ENCODE peak calls at places on chromosomes 2 and 18, in eight cellular contexts. L is cardiac muscle cell, X is colonic mucosa, Q is fibroblast of pulmonary artery, F is mammary epithelial cell, G is H9, E is GM20000, S is lower lobe of right lung. W is an unnamed sample.

GRCh38 chr18:12857215-12857924 is 26.7 kb downstream of the PTPN2 start:
- DNase-seq in G (no peak), F (no peak), S (no peak), E (no peak), Q (no peak), X (no peak), L (no peak), W (no peak)

GRCh38 chr2:9273496-9273895 is 66.9 kb downstream of the ASAP2 start:
- DNase-seq in X (no peak), S (no peak), F (no peak), G (no peak), L (no peak), Q (no peak), E (no peak), W (no peak)

GRCh38 chr2:109466674-109467575 is 146.8 kb downstream of the SEPTIN10 start:
- DNase-seq in Q (peak), X (no peak), F (peak), E (no peak), S (peak), G (no peak), L (no peak), W (no peak)

GRCh38 chr2:1930956-1931914 is 186.9 kb upstream of the PXDN start:
- DNase-seq in F (no peak), G (no peak), S (no peak), X (no peak), E (no peak), Q (no peak), L (no peak), W (no peak)

GRCh38 chr2:12363569-12363968 is 353.2 kb upstream of the TRIB2 start:
- DNase-seq in X (no peak), G (no peak), L (peak), F (peak), S (no peak), Q (peak), E (no peak), W (no peak)

GRCh38 chr2:162490052-162490717 is 146.3 kb downstream of the GCA start:
- DNase-seq in L (no peak), Q (no peak), S (no peak), E (peak), G (no peak), F (peak), X (no peak), W (no peak)

GRCh38 chr2:73594241-73594640 is 48.0 kb downstream of the NAT8 start:
- DNase-seq in X (no peak), F (no peak), Q (no peak), E (no peak), G (no peak), S (no peak), L (no peak), W (no peak)

GRCh38 chr2:6896930-6897759 is 19.6 kb downstream of the RSAD2 start:
- DNase-seq in G (no peak), S (no peak), L (peak), X (no peak), E (no peak), Q (peak), F (no peak), W (no peak)

GRCh38 chr18:40121001-40121400 is 1834.0 kb upstream of the PIK3C3 start:
- DNase-seq in S (no peak), L (no peak), G (no peak), Q (no peak), E (no peak), F (peak), X (no peak), W (no peak)

GRCh38 chr2:223549215-223549614 is 52.9 kb downstream of the SCG2 start:
- DNase-seq in E (no peak), X (no peak), S (no peak), G (no peak), Q (peak), F (peak), L (peak), W (no peak)

GRCh38 chr2:204977914-204978313 is 432.6 kb downstream of the PARD3B start:
- DNase-seq in G (peak), X (no peak), E (no peak), L (no peak), Q (no peak), S (no peak), F (no peak), W (no peak)

GRCh38 chr18:22286576-22286975 is 117.2 kb downstream of the GATA6 start:
- DNase-seq in F (peak), X (peak), S (peak), G (no peak), E (no peak), Q (peak), L (peak), W (no peak)

GRCh38 chr2:18901255-18901654 is 311.9 kb upstream of the NT5C1B start:
- DNase-seq in X (no peak), L (peak), G (no peak), F (no peak), Q (no peak), E (no peak), S (no peak), W (no peak)

GRCh38 chr18:261398-262073 is 6.3 kb downstream of the THOC1 start:
- DNase-seq in X (no peak), E (no peak), L (no peak), F (no peak), G (no peak), Q (no peak), S (no peak), W (no peak)

GRCh38 chr2:225464346-225465025 is 65.0 kb downstream of the NYAP2 start:
- DNase-seq in G (no peak), X (no peak), L (no peak), Q (no peak), S (no peak), E (no peak), F (no peak), W (no peak)

GRCh38 chr2:111227716-111228141 is 107.0 kb downstream of the BCL2L11 start:
- DNase-seq in L (peak), G (peak), S (no peak), Q (peak), F (no peak), X (no peak), E (no peak), W (no peak)

GRCh38 chr18:13175266-13175665 is 43.3 kb upstream of the LDLRAD4 start:
- DNase-seq in G (no peak), S (no peak), Q (no peak), F (no peak), X (no peak), E (no peak), L (no peak), W (no peak)

GRCh38 chr2:108905906-108906305 is 83.1 kb downstream of the EDAR start:
- DNase-seq in S (no peak), F (no peak), Q (no peak), L (no peak), X (peak), G (no peak), E (no peak), W (no peak)

GRCh38 chr18:4096501-4096900 is 358.6 kb downstream of the DLGAP1 start:
- DNase-seq in F (peak), Q (peak), G (no peak), L (peak), E (no peak), X (no peak), S (no peak), W (no peak)

GRCh38 chr2:36800381-36800780 is 103.9 kb downstream of the VIT start:
- DNase-seq in Q (no peak), E (no peak), X (no peak), F (no peak), G (no peak), L (no peak), S (no peak), W (no peak)

GRCh38 chr2:1569879-1570450 is 156.7 kb downstream of the TPO start:
- DNase-seq in E (no peak), G (no peak), S (no peak), F (no peak), Q (no peak), X (no peak), L (no peak), W (no peak)

GRCh38 chr18:70431203-70431624 is 142.4 kb downstream of the SOCS6 start:
- DNase-seq in Q (peak), X (no peak), E (no peak), G (no peak), S (no peak), F (peak), L (peak), W (no peak)

GRCh38 chr2:85063981-85064599 is 69.1 kb upstream of the TCF7L1 start:
- DNase-seq in F (no peak), L (no peak), X (no peak), S (no peak), Q (no peak), E (no peak), G (no peak), W (no peak)

GRCh38 chr2:14427982-14428567 is 204.4 kb upstream of the LRATD1 start:
- DNase-seq in X (peak), L (no peak), F (peak), G (no peak), Q (peak), S (no peak), E (no peak), W (no peak)

GRCh38 chr18:25599443-25599842 is 247.5 kb upstream of the ZNF521 start:
- DNase-seq in S (no peak), Q (no peak), E (no peak), X (no peak), G (no peak), F (no peak), L (no peak), W (no peak)

GRCh38 chr2:152449578-152449977 is 114.6 kb downstream of the FMNL2 start:
- DNase-seq in E (no peak), F (no peak), X (no peak), G (no peak), L (no peak), Q (no peak), S (no peak), W (no peak)

GRCh38 chr18:61889541-61889940 is 3.3 kb downstream of the RNF152 start:
- DNase-seq in L (no peak), X (no peak), E (no peak), Q (no peak), G (no peak), S (no peak), F (no peak), W (no peak)

GRCh38 chr18:32802606-32803451 is 30.0 kb upstream of the KLHL14 start:
- DNase-seq in Q (no peak), E (no peak), X (no peak), F (no peak), S (no peak), G (no peak), L (no peak), W (no peak)

GRCh38 chr2:168545439-168546082 is 89.5 kb downstream of the CERS6 start:
- DNase-seq in L (peak), F (peak), X (peak), E (no peak), G (no peak), S (no peak), Q (peak), W (no peak)

GRCh38 chr2:168753765-168754334 is 48.6 kb upstream of the NOSTRIN start:
- DNase-seq in G (no peak), L (no peak), E (no peak), F (no peak), X (no peak), Q (no peak), S (no peak), W (no peak)

GRCh38 chr2:215486973-215487372 is 51.1 kb upstream of the FN1 start:
- DNase-seq in S (no peak), F (peak), L (no peak), E (no peak), G (no peak), X (no peak), Q (peak), W (no peak)

GRCh38 chr2:219308142-219309093 is 783 bp downstream of the PTPRN start:
- DNase-seq in X (peak), G (peak), L (peak), F (peak), E (peak), S (peak), Q (peak), W (peak)

GRCh38 chr18:46650681-46651080 is 6.3 kb downstream of the LOXHD1 start:
- DNase-seq in L (no peak), E (no peak), S (no peak), Q (no peak), X (no peak), F (no peak), G (no peak), W (no peak)

DNA sequence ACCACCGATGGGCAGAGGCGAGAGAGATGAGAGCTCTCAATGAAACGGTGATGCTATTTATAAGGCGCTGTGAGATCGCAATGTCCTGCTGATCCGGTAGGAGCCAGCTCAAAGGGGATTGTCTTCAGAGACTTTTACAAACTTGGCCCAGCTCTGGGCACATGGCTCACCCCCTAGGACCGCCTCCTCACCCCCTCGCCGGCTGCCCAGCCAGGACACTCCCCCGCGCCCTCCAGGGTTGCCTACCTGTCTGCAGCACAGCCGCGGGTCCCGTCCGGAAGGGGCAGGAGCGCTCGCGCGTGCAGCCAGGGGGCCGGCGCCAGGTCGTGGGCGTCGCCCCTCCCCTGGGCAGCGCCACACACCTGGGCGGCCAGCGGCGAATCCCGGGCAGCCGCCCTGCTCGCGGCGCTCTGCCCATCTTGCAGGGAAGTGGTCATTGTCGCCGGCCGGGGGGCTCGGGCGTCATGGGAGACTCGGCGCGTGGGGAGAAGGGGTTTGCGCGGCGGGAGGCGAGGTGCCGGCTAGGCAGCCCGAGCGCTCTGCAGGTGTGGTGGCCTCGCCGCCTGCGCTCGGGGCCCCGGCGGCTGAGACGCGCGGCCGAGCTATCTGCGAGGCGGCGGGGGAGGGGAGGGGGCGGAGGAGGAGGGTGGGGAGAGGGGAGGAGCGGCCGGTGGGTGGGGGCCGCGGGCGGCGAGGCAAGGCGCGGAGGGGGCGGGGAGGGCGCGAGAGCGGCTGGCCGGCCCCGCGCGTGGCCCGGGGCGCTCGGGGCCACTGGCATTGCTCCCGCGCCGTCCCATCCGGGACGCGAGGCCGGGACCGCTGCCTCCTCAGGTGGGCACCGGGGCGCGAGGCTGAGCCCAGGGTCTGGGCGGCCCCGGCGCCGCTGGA is at the start of gene GRB14:
- DNase-seq in X (peak), E (peak), L (peak), Q (peak), F (peak), S (peak), G (peak), W (peak)
- TF ChIP-seq CTCF in X (no peak), E (no peak), L (no peak), Q (no peak), F (peak), S (no peak), G (no peak), W (peak)

GRCh38 chr2:101204400-101205095 is 48.1 kb upstream of the CNOT11 start:
- DNase-seq in Q (peak), X (no peak), G (no peak), F (no peak), L (peak), S (no peak), E (no peak), W (no peak)
- TF ChIP-seq CTCF in Q (peak), X (no peak), G (peak), F (peak), L (peak), S (no peak), E (no peak), W (peak)

DNA sequence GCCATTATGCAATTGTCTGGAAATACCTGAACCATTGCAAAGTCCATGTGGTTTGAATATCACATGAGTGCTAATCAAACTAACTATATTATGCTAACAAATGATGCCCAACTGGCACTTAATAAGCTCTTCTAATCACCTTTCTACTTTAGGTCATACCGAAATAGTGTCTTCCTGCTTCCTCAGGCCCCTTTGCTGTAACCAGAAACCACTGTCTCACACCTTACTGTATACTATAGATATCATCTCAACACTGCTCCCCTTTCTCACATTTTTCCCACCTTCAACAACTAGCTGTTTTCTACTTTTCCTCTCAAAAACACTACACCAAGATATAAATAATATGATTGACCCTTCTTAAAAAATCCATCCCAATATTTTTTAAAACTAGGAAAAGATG is 633.9 kb downstream of the BCL11A start:
- DNase-seq in F (no peak), X (no peak), G (no peak), E (no peak), S (no peak), Q (no peak), L (no peak), W (no peak)
- TF ChIP-seq CTCF in F (no peak), X (no peak), G (no peak), E (no peak), S (no peak), Q (no peak), L (no peak), W (no peak)

DNA sequence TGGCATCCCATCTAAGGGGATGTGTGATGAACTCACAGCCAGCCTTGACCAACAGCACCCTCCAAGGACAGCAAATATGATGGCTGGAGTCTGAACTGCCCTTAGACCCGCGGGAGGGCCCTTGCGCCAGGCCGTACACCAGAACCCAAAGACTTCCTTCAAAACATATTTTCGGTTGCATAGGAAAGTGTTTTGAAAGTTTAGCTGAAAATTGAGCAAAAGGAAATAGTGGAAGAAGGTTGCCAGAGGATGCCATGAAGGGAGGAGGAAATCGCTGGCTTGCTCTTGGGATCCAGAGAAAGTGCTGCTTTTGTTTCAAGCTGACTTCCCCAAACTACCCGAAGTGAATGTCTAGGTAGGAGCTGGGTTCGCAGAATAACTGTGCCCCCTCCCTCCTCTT is 61.3 kb downstream of the IL1R2 start:
- DNase-seq in F (no peak), G (no peak), Q (no peak), L (no peak), X (peak), E (no peak), S (peak), W (no peak)
- TF ChIP-seq CTCF in F (no peak), G (no peak), Q (no peak), L (no peak), X (no peak), E (no peak), S (no peak), W (no peak)

W was measured in neural crest cell.